ENCODE peak calls at places on chromosomes 2 and 18, in four cellular contexts. P, W, S and K are unnamed samples.

GRCh38 chr18:74951165-74951760 is 257.7 kb downstream of the PTGR3 start:
- DNase-seq in S (peak), W (no peak), P (peak), K (peak)

GRCh38 chr2:238277695-238278094 is 10.7 kb downstream of the PER2 start:
- DNase-seq in P (no peak), W (no peak), S (no peak), K (no peak)

GRCh38 chr2:10162586-10163497 is 40.3 kb downstream of the RRM2 start:
- DNase-seq in P (no peak), S (no peak), W (no peak), K (no peak)

GRCh38 chr2:239256297-239256696 is 144.5 kb downstream of the HDAC4 start:
- DNase-seq in W (no peak), P (no peak), S (no peak), K (no peak)

GRCh38 chr2:98280376-98281102 is 65.7 kb upstream of the CNGA3 start:
- DNase-seq in P (peak), W (no peak), S (no peak), K (no peak)

GRCh38 chr2:16633632-16634430 is 31.8 kb downstream of the CYRIA start:
- DNase-seq in W (no peak), P (peak), S (no peak), K (no peak)

GRCh38 chr2:231926180-231926741 is at the start of gene NPPC:
- DNase-seq in W (peak), P (peak), S (no peak), K (peak)

GRCh38 chr2:26555246-26556133 is 77.6 kb upstream of the OTOF start:
- DNase-seq in P (no peak), W (no peak), S (no peak), K (peak)

GRCh38 chr2:236717719-236718118 is 148.1 kb downstream of the ACKR3 start:
- DNase-seq in P (peak), S (no peak), W (no peak), K (no peak)

GRCh38 chr2:120759543-120760331 is 24.1 kb downstream of the GLI2 start:
- DNase-seq in S (no peak), P (no peak), W (no peak), K (no peak)

GRCh38 chr2:25372405-25373268 is 30.9 kb upstream of the DNMT3A start:
- DNase-seq in P (no peak), W (no peak), S (no peak), K (no peak)

GRCh38 chr2:144357623-144358400 is 162.1 kb downstream of the ZEB2 start:
- DNase-seq in P (peak), S (peak), W (peak), K (peak)

GRCh38 chr2:221635949-221636348 is 63.8 kb upstream of the EPHA4 start:
- DNase-seq in P (peak), W (no peak), S (no peak), K (no peak)

GRCh38 chr18:57953883-57954282 is 90.1 kb upstream of the NEDD4L start:
- DNase-seq in S (no peak), P (no peak), W (no peak), K (no peak)

GRCh38 chr2:137261858-137262585 is 496.7 kb downstream of the THSD7B start:
- DNase-seq in W (no peak), P (no peak), S (no peak), K (no peak)

GRCh38 chr18:45291616-45292612 is 323.4 kb upstream of the SLC14A2 start:
- DNase-seq in S (peak), W (no peak), P (peak), K (peak)

GRCh38 chr18:44033144-44033543 is 647.5 kb upstream of the SETBP1 start:
- DNase-seq in P (no peak), S (no peak), W (no peak), K (no peak)

GRCh38 chr18:10051877-10052631 is 138.2 kb downstream of the VAPA start:
- DNase-seq in P (no peak), S (no peak), W (no peak), K (peak)

GRCh38 chr2:192059226-192059625 is 135.5 kb downstream of the TMEFF2 start:
- DNase-seq in W (no peak), P (no peak), S (no peak), K (no peak)

GRCh38 chr18:42030586-42031182 is 75.7 kb downstream of the PIK3C3 start:
- DNase-seq in P (peak), W (no peak), S (no peak), K (peak)
- TF ChIP-seq CTCF in P (peak), W (peak), S (peak), K (peak)

GRCh38 chr18:26768388-26768787 is 97.1 kb downstream of the AQP4 start:
- DNase-seq in W (no peak), P (no peak), S (no peak), K (no peak)

GRCh38 chr18:26772691-26773090 is 92.8 kb downstream of the AQP4 start:
- DNase-seq in W (no peak), P (no peak), S (no peak), K (no peak)

GRCh38 chr18:26777316-26778053 is 88.0 kb downstream of the AQP4 start:
- DNase-seq in S (no peak), W (no peak), P (peak), K (peak)

GRCh38 chr18:26771524-26771923 is 94.0 kb downstream of the AQP4 start:
- DNase-seq in S (no peak), W (no peak), P (no peak), K (no peak)
- TF ChIP-seq CTCF in S (peak), W (peak), P (peak), K (peak)

DNA sequence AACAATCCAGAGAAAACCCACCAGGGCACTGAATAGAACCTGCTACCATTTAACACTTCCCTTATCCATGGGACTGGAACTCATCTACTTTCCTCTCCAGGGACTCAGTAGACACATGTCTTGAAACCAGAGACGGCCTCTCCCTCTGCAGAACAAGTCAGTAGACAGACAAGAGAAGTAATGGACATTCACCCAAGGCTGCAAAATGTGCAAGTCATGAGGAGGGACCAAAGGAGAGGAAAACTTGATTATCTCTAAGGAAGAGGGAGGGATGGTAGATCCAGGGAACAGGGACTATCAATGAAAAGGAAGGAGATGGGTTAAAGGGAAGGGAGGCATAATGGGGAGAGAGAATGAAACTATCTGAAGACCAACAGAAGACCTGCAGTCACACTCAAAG is 5.3 kb upstream of the TTC39C start:
- DNase-seq in S (no peak), W (no peak), P (no peak), K (no peak)
- TF ChIP-seq CTCF in S (no peak), W (no peak), P (no peak), K (no peak)

GRCh38 chr2:190637331-190637734 is 11.6 kb upstream of the NAB1 start:
- DNase-seq in S (peak), P (no peak), W (no peak), K (peak)

GRCh38 chr2:190637903-190638618 is 10.8 kb upstream of the NAB1 start:
- DNase-seq in P (no peak), W (no peak), S (no peak), K (no peak)

GRCh38 chr2:190634381-190634780 is 14.5 kb upstream of the NAB1 start:
- DNase-seq in P (no peak), S (peak), W (no peak), K (peak)

GRCh38 chr2:190636362-190636761 is 12.5 kb upstream of the NAB1 start:
- DNase-seq in S (no peak), P (peak), W (no peak), K (peak)

GRCh38 chr2:190635781-190636180 is 13.1 kb upstream of the NAB1 start:
- DNase-seq in W (no peak), P (no peak), S (no peak), K (no peak)
- TF ChIP-seq CTCF in W (peak), P (no peak), S (peak), K (no peak)

GRCh38 chr18:79903071-79903635 is 48.3 kb downstream of the SLC66A2 start:
- DNase-seq in S (no peak), P (no peak), W (no peak), K (no peak)

GRCh38 chr18:79902075-79902474 is 49.4 kb downstream of the SLC66A2 start:
- DNase-seq in S (no peak), W (no peak), P (no peak), K (no peak)

GRCh38 chr18:79900610-79901570 is 50.6 kb downstream of the SLC66A2 start:
- DNase-seq in W (no peak), S (no peak), P (no peak), K (no peak)

GRCh38 chr18:79902640-79903039 is 48.8 kb downstream of the SLC66A2 start:
- DNase-seq in S (no peak), W (no peak), P (no peak), K (no peak)

GRCh38 chr18:79901665-79902064 is 49.8 kb downstream of the SLC66A2 start:
- DNase-seq in P (no peak), W (no peak), S (no peak), K (no peak)
- TF ChIP-seq CTCF in P (no peak), W (no peak), S (no peak), K (no peak)